ENCODE peak calls at places on chromosomes 7 and 10, in four cellular contexts. P is body of pancreas, N is transverse colon, G is endothelial cell of umbilical vein. F is an unnamed sample.

GRCh38 chr10:110392860-110393732 is 88.4 kb upstream of the SMNDC1 start:
- DNase-seq in N (peak; percentile 58), G (peak; percentile 90), P (no peak), F (no peak)

GRCh38 chr10:31320598-31321211 is 1.7 kb downstream of the ZEB1 start:
- DNase-seq in P (peak; percentile 14), N (peak; percentile 24), G (peak; percentile 71), F (peak; percentile 61)

GRCh38 chr7:137146552-137146961 is 197.0 kb downstream of the PTN start:
- DNase-seq in N (no peak), P (no peak), G (no peak), F (no peak)

GRCh38 chr10:129963076-129963830 is 821 bp downstream of the EBF3 start:
- DNase-seq in P (no peak), G (peak; percentile 40), N (no peak), F (no peak)

GRCh38 chr7:70915067-70915466 is 216.9 kb upstream of the GALNT17 start:
- DNase-seq in P (no peak), G (no peak), N (no peak), F (no peak)

GRCh38 chr10:35433851-35434426 is 97.6 kb downstream of the CCNY start:
- DNase-seq in G (no peak), P (no peak), N (no peak), F (no peak)

GRCh38 chr7:26087321-26088091 is 64.5 kb upstream of the NFE2L3 start:
- DNase-seq in P (no peak), G (no peak), N (no peak), F (no peak)

GRCh38 chr10:6151087-6151977 is 51.4 kb upstream of the PFKFB3 start:
- DNase-seq in N (peak; percentile 57), G (peak; percentile 83), P (peak; percentile 41), F (peak; percentile 79)

GRCh38 chr10:31263903-31264302 is 55.1 kb upstream of the ZEB1 start:
- DNase-seq in G (no peak), P (no peak), N (no peak), F (no peak)

GRCh38 chr7:108299251-108300014 is 156.8 kb downstream of the NRCAM start:
- DNase-seq in G (peak; percentile 54), N (no peak), P (no peak), F (no peak)

GRCh38 chr10:77801474-77802238 is 124.9 kb downstream of the DLG5 start:
- DNase-seq in P (no peak), G (no peak), N (no peak), F (no peak)

GRCh38 chr10:109480836-109481235 is 442.5 kb downstream of the XPNPEP1 start:
- DNase-seq in P (no peak), G (no peak), N (no peak), F (no peak)

GRCh38 chr10:133277277-133277992 is 767 bp upstream of the ADAM8 start:
- DNase-seq in G (no peak), P (no peak), N (no peak), F (no peak)

GRCh38 chr10:133277993-133278576 is 1.4 kb upstream of the ADAM8 start:
- DNase-seq in G (no peak), N (no peak), P (no peak), F (no peak)

GRCh38 chr10:133279961-133280283 is 3.3 kb upstream of the ADAM8 start:
- DNase-seq in P (no peak), N (no peak), G (no peak), F (no peak)

GRCh38 chr10:133279266-133279960 is 2.7 kb upstream of the ADAM8 start:
- DNase-seq in G (no peak), P (no peak), N (no peak), F (no peak)

GRCh38 chr10:133278577-133279265 is 2.1 kb upstream of the ADAM8 start:
- DNase-seq in N (peak; percentile 75), P (peak; percentile 74), G (no peak), F (peak; percentile 66)
- TF ChIP-seq POLR2A in N (no peak), P (no peak), G (no peak), F (no peak)

GRCh38 chr7:146652176-146652575 is 535.6 kb downstream of the CNTNAP2 start:
- DNase-seq in G (no peak), P (no peak), N (no peak), F (no peak)
- H3K27ac ChIP-seq in G (no peak overlapping the region), P (no peak overlapping the region), N (no peak overlapping the region), F (no peak overlapping the region)

DNA sequence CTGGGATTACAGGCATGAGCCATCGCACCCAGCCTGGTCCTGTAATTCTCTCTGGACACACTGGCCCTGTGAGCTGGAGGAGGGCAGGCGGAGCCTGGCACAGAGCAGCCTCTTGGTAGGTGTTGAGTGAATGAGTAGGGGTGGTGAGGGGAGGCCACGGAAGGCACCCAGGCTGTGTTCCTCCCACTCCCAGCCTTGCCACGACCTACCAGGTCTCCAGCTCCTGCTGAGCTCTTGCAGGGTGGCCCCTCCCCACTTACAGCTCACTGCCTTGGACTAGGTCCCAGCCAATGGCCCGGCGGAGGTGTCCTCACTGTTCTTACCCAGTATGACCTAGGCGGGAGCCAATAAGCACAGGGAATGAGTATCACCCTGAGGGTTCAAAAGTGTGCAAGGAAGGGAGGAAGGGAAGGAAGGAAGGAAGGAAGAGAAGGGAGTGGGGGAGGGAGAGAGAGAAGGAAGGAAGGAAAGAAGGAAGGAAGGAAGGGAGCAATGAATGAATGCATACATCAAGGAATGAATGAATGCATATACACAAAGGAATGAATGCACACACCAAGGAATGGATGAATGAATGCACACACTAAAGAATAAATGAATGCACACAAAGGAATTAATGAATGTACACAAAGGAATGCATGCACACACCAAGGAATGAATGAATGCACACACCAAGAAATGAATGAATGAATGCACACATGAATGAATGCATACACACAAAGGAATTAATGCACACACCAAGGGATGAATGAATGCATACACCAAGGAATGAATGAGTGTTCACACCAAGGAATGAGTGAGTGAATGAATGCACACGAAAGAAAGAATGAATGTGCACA is 45.5 kb downstream of the GTF2IRD1 start:
- DNase-seq in P (no peak), N (no peak), G (no peak), F (peak; percentile 75)
- H3K4me3 ChIP-seq in P (no peak overlapping the region), N (no peak overlapping the region), G (no peak overlapping the region), F (no peak overlapping the region)

GRCh38 chr7:39732837-39733804 is 109.7 kb downstream of the RALA start:
- DNase-seq in P (peak; percentile 90), G (peak; percentile 93), N (peak; percentile 91), F (peak; percentile 98)
- TF ChIP-seq POLR2A in P (peak; percentile 69), G (peak; percentile 34), N (peak; percentile 64), F (peak; percentile 13)